ENCODE peak calls at places on chromosomes 5 and 9, in five cellular contexts. One of them, this sample, is unnamed.
A peak's percentile ranks its signal among the peaks of the same experiment; 100 is the strongest.

GRCh38 chr9:36190388-36191289 is at the start of gene CLTA:
- DNase-seq in aorta: peak; percentile 97
- DNase-seq in AG04450: peak; percentile 92
- DNase-seq in heart right ventricle: peak; percentile 92
- DNase-seq in endodermal cell: peak; percentile 99
- DNase-seq in this sample: peak; percentile 99

GRCh38 chr5:9099681-9100080 is 446.2 kb downstream of the SEMA5A start:
- DNase-seq in aorta: no peak
- DNase-seq in AG04450: no peak
- DNase-seq in heart right ventricle: no peak
- DNase-seq in endodermal cell: peak; percentile 56
- DNase-seq in this sample: no peak

GRCh38 chr5:115418788-115419187 is 122.3 kb upstream of the CCDC112 start:
- DNase-seq in aorta: no peak
- DNase-seq in AG04450: no peak
- DNase-seq in heart right ventricle: no peak
- DNase-seq in endodermal cell: no peak
- DNase-seq in this sample: no peak

GRCh38 chr9:97880336-97880735 is 27.3 kb downstream of the FOXE1 start:
- DNase-seq in aorta: no peak
- DNase-seq in AG04450: no peak
- DNase-seq in heart right ventricle: no peak
- DNase-seq in endodermal cell: no peak
- DNase-seq in this sample: no peak

GRCh38 chr5:65121880-65122436 is 353.2 kb downstream of the CWC27 start:
- DNase-seq in aorta: no peak
- DNase-seq in AG04450: no peak
- DNase-seq in heart right ventricle: no peak
- DNase-seq in endodermal cell: no peak
- DNase-seq in this sample: no peak

GRCh38 chr5:125372694-125373621 is 626.5 kb upstream of the ZNF608 start:
- DNase-seq in aorta: no peak
- DNase-seq in AG04450: peak; percentile 18
- DNase-seq in heart right ventricle: no peak
- DNase-seq in endodermal cell: peak; percentile 55
- DNase-seq in this sample: no peak

GRCh38 chr5:33379757-33380156 is 61.0 kb upstream of the TARS1 start:
- DNase-seq in aorta: peak; percentile 41
- DNase-seq in AG04450: no peak
- DNase-seq in heart right ventricle: no peak
- DNase-seq in endodermal cell: peak; percentile 68
- DNase-seq in this sample: no peak

GRCh38 chr5:174396541-174396940 is 327.8 kb upstream of the MSX2 start:
- DNase-seq in aorta: no peak
- DNase-seq in AG04450: no peak
- DNase-seq in heart right ventricle: no peak
- DNase-seq in endodermal cell: no peak
- DNase-seq in this sample: no peak

GRCh38 chr9:93315118-93315517 is 131.2 kb downstream of the WNK2 start:
- DNase-seq in aorta: no peak
- DNase-seq in AG04450: no peak
- DNase-seq in heart right ventricle: no peak
- DNase-seq in endodermal cell: no peak
- DNase-seq in this sample: no peak

GRCh38 chr9:536597-537511 is 304.6 kb upstream of the DMRT1 start:
- DNase-seq in aorta: no peak
- DNase-seq in AG04450: no peak
- DNase-seq in heart right ventricle: no peak
- DNase-seq in endodermal cell: no peak
- DNase-seq in this sample: no peak

GRCh38 chr5:172901012-172901780 is 58.0 kb upstream of the RPL26L1 start:
- DNase-seq in aorta: peak; percentile 92
- DNase-seq in AG04450: peak; percentile 54
- DNase-seq in heart right ventricle: peak; percentile 43
- DNase-seq in endodermal cell: no peak
- DNase-seq in this sample: peak; percentile 90

GRCh38 chr9:93417538-93417937 is 33.9 kb upstream of the FAM120A start:
- DNase-seq in aorta: no peak
- DNase-seq in AG04450: no peak
- DNase-seq in heart right ventricle: no peak
- DNase-seq in endodermal cell: no peak
- DNase-seq in this sample: no peak

GRCh38 chr5:66828551-66829421 is 232.6 kb downstream of the MAST4 start:
- DNase-seq in aorta: peak; percentile 84
- DNase-seq in AG04450: no peak
- DNase-seq in heart right ventricle: peak; percentile 46
- DNase-seq in endodermal cell: peak; percentile 89
- DNase-seq in this sample: peak; percentile 75
- H3K4me3 ChIP-seq in aorta: peak overlapping the region; percentile 17
- H3K4me3 ChIP-seq in AG04450: peak overlapping the region; percentile 66
- H3K4me3 ChIP-seq in heart right ventricle: peak overlapping the region; percentile 37
- H3K4me3 ChIP-seq in endodermal cell: peak overlapping the region; percentile 77
- H3K4me3 ChIP-seq in this sample: peak overlapping the region; percentile 46

GRCh38 chr5:35161637-35162248 is 68.5 kb downstream of the PRLR start:
- DNase-seq in aorta: no peak
- DNase-seq in AG04450: no peak
- DNase-seq in heart right ventricle: no peak
- DNase-seq in endodermal cell: no peak
- DNase-seq in this sample: no peak
- H3K4me3 ChIP-seq in aorta: no peak overlapping the region
- H3K4me3 ChIP-seq in AG04450: no peak overlapping the region
- H3K4me3 ChIP-seq in heart right ventricle: no peak overlapping the region
- H3K4me3 ChIP-seq in endodermal cell: no peak overlapping the region
- H3K4me3 ChIP-seq in this sample: no peak overlapping the region

GRCh38 chr9:112037281-112038016 is 137.6 kb downstream of the SUSD1 start:
- DNase-seq in aorta: no peak
- DNase-seq in AG04450: peak; percentile 53
- DNase-seq in heart right ventricle: no peak
- DNase-seq in endodermal cell: peak; percentile 33
- DNase-seq in this sample: no peak
- H3K4me3 ChIP-seq in aorta: no peak overlapping the region
- H3K4me3 ChIP-seq in AG04450: no peak overlapping the region
- H3K4me3 ChIP-seq in heart right ventricle: no peak overlapping the region
- H3K4me3 ChIP-seq in endodermal cell: no peak overlapping the region
- H3K4me3 ChIP-seq in this sample: no peak overlapping the region

DNA sequence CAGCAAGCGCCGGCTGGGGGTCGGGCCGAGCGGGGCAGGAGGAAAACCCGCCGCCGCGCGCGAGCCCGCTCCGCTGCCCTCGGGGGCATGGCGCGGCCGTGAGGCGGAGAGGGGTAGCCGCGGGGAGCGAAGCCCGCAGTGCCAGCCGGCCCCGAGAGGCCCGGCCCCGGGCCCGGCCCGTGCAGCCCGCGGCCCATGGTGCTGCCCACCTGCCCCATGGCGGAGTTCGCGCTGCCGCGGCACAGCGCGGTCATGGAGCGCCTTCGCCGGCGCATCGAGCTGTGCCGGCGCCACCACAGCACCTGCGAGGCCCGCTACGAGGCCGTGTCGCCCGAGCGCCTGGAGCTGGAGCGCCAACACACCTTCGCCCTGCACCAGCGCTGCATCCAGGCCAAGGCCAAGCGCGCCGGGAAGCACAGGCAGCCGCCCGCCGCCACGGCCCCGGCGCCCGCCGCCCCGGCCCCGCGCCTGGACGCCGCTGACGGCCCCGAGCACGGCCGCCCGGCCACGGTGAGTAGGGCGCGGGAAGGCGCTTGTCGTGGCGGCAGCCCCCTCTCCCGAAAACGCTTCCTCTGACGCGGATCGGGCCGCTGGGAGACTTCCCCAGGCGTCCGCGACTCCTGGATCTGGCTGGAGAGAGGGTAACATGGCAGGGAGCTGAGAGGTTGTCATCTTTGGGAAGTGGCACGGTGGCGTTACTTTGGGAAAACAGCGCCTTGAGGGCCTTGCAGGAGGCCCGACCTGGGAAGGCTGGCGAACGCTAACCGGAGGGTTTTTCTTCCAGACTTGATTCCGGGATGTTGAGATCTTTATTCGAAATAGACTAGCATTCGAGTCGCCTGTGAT is 519 bp downstream of the MAML1 start:
- DNase-seq in aorta: peak; percentile 83
- DNase-seq in AG04450: no peak
- DNase-seq in heart right ventricle: peak; percentile 34
- DNase-seq in endodermal cell: peak; percentile 75
- DNase-seq in this sample: peak; percentile 81
- H3K4me3 ChIP-seq in aorta: peak overlapping the region; percentile 81
- H3K4me3 ChIP-seq in AG04450: peak overlapping the region; percentile 88
- H3K4me3 ChIP-seq in heart right ventricle: peak overlapping the region; percentile 99
- H3K4me3 ChIP-seq in endodermal cell: peak overlapping the region; percentile 95
- H3K4me3 ChIP-seq in this sample: peak overlapping the region; percentile 70

DNA sequence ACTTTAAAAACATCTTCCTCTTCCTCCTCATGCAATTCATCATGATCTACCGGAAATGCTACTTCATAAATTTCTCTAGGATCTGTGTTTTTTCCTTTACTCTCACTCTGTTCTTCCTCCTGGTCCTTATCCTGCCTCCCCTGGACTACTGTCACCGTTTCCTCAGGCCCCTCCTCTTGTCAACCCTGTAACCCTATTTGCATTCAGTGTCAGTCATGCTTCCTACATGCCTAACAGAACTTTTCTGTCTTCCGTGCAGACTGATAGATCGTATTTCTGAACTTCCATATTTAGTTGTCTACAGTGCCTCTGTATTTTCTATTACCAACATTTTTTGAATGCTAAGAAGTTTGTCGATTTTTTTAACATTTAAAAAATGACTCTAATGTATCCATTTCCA is 27.3 kb downstream of the HTR4 start:
- DNase-seq in aorta: no peak
- DNase-seq in AG04450: no peak
- DNase-seq in heart right ventricle: no peak
- DNase-seq in endodermal cell: no peak
- DNase-seq in this sample: no peak
- H3K4me3 ChIP-seq in aorta: no peak overlapping the region
- H3K4me3 ChIP-seq in AG04450: no peak overlapping the region
- H3K4me3 ChIP-seq in heart right ventricle: no peak overlapping the region
- H3K4me3 ChIP-seq in endodermal cell: no peak overlapping the region
- H3K4me3 ChIP-seq in this sample: no peak overlapping the region

GRCh38 chr5:1882337-1883119 is at the start of gene IRX4:
- DNase-seq in aorta: peak; percentile 73
- DNase-seq in AG04450: no peak
- DNase-seq in heart right ventricle: no peak
- DNase-seq in endodermal cell: peak; percentile 82
- DNase-seq in this sample: peak; percentile 73
- H3K4me3 ChIP-seq in aorta: peak within 1 kb of the TSS; percentile 1
- H3K4me3 ChIP-seq in AG04450: no peak within 1 kb of the TSS
- H3K4me3 ChIP-seq in heart right ventricle: peak within 1 kb of the TSS; percentile 21
- H3K4me3 ChIP-seq in endodermal cell: peak within 1 kb of the TSS; percentile 65
- H3K4me3 ChIP-seq in this sample: no peak within 1 kb of the TSS

GRCh38 chr5:151239237-151239861 is 13.6 kb upstream of the GM2A start:
- DNase-seq in aorta: peak; percentile 94
- DNase-seq in AG04450: no peak
- DNase-seq in heart right ventricle: peak; percentile 83
- DNase-seq in endodermal cell: peak; percentile 85
- DNase-seq in this sample: peak; percentile 91

GRCh38 chr5:151236888-151237287 is 13.0 kb upstream of the CCDC69 start:
- DNase-seq in aorta: no peak
- DNase-seq in AG04450: no peak
- DNase-seq in heart right ventricle: no peak
- DNase-seq in endodermal cell: no peak
- DNase-seq in this sample: no peak

GRCh38 chr5:151238303-151238741 is 14.4 kb upstream of the CCDC69 start:
- DNase-seq in aorta: peak; percentile 78
- DNase-seq in AG04450: no peak
- DNase-seq in heart right ventricle: peak; percentile 66
- DNase-seq in endodermal cell: no peak
- DNase-seq in this sample: no peak

GRCh38 chr5:151234476-151235238 is 10.8 kb upstream of the CCDC69 start:
- DNase-seq in aorta: no peak
- DNase-seq in AG04450: no peak
- DNase-seq in heart right ventricle: peak; percentile 70
- DNase-seq in endodermal cell: no peak
- DNase-seq in this sample: peak; percentile 82

GRCh38 chr5:151237685-151238084 is 13.8 kb upstream of the CCDC69 start:
- DNase-seq in aorta: no peak
- DNase-seq in AG04450: no peak
- DNase-seq in heart right ventricle: no peak
- DNase-seq in endodermal cell: no peak
- DNase-seq in this sample: no peak
- H3K4me3 ChIP-seq in aorta: no peak overlapping the region
- H3K4me3 ChIP-seq in AG04450: no peak overlapping the region
- H3K4me3 ChIP-seq in heart right ventricle: no peak overlapping the region
- H3K4me3 ChIP-seq in endodermal cell: no peak overlapping the region
- H3K4me3 ChIP-seq in this sample: no peak overlapping the region

This sample was measured in kidney.